ENCODE peak calls at places on chromosomes 6 and 20, in six cellular contexts. K, W, Y, X, S and L are unnamed samples.

GRCh38 chr6:149864578-149865535 is 698 bp upstream of the LRP11 start:
- DNase-seq in W (peak), X (peak), K (no peak), Y (no peak), S (no peak), L (peak)

GRCh38 chr6:1965596-1966224 is 279.7 kb downstream of the GMDS start:
- DNase-seq in K (no peak), W (no peak), X (no peak), S (no peak), Y (no peak), L (no peak)

GRCh38 chr6:159906400-159906799 is 15.6 kb downstream of the MAS1 start:
- DNase-seq in S (no peak), X (no peak), W (no peak), Y (no peak), K (no peak), L (no peak)

GRCh38 chr20:63191400-63191799 is 24.5 kb downstream of the YTHDF1 start:
- DNase-seq in Y (no peak), K (peak), X (no peak), W (no peak), S (no peak), L (no peak)

GRCh38 chr6:142685852-142686718 is 258.9 kb downstream of the HIVEP2 start:
- DNase-seq in K (no peak), X (no peak), Y (no peak), W (no peak), S (no peak), L (no peak)

GRCh38 chr6:151109361-151109760 is 130.4 kb upstream of the AKAP12 start:
- DNase-seq in X (no peak), K (no peak), Y (no peak), W (no peak), S (no peak), L (no peak)

GRCh38 chr20:53829086-53829703 is 235.6 kb upstream of the ZNF217 start:
- DNase-seq in X (no peak), K (no peak), Y (peak), S (no peak), W (peak), L (peak)

GRCh38 chr6:97136644-97137358 is 146.2 kb downstream of the MMS22L start:
- DNase-seq in K (no peak), W (no peak), Y (no peak), X (no peak), S (no peak), L (no peak)

GRCh38 chr6:64895945-64896344 is 811.1 kb downstream of the EYS start:
- DNase-seq in W (no peak), S (no peak), Y (no peak), X (no peak), K (no peak), L (no peak)

GRCh38 chr6:109527989-109528388 is 45.0 kb upstream of the ZBTB24 start:
- DNase-seq in S (no peak), Y (no peak), X (peak), K (no peak), W (peak), L (no peak)
- TF ChIP-seq CTCF in S (no peak), Y (peak), X (peak), K (no peak), W (no peak), L (peak)

GRCh38 chr20:45098096-45098773 is 2.7 kb downstream of the KCNS1 start:
- DNase-seq in W (no peak), S (no peak), K (no peak), Y (no peak), X (peak), L (peak)
- H3K4me3 ChIP-seq in W (no peak), S (peak), K (peak), Y (peak), X (no peak), L (no peak)

DNA sequence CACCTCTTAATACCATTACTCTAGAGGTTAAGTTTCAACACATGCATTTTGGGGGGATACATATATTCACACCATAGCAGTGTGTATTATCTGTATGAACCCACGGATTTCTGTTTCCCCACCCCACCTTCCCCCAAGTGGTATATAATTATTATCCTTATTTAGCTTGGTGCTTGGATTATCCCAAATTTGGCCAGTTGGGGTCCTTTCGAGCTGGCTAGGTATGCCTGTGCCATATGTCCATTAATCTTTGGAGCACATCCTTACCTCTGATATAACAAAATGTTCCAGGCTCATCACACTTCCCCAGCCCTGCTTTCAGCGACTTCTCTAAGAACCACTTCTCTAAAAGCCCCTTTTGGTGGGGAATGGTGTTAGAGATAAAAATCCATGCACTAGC is 118.7 kb upstream of the MLIP start:
- DNase-seq in K (no peak), X (no peak), W (no peak), S (no peak), Y (no peak), L (no peak)
- TF ChIP-seq CTCF in K (no peak), X (no peak), W (no peak), S (no peak), Y (no peak), L (peak)

GRCh38 chr20:10540636-10541493 is 105.8 kb downstream of the SLX4IP start:
- DNase-seq in K (no peak), W (peak), S (no peak), X (no peak), Y (peak), L (peak)
- H3K4me3 ChIP-seq in K (no peak), W (peak), S (no peak), X (no peak), Y (no peak), L (no peak)

GRCh38 chr6:10733863-10734262 is 11.0 kb downstream of the TMEM14C start:
- DNase-seq in Y (no peak), K (no peak), S (no peak), W (no peak), X (no peak), L (no peak)
- TF ChIP-seq CTCF in Y (no peak), K (no peak), S (no peak), W (no peak), X (no peak), L (no peak)

GRCh38 chr6:122322824-122323223 is 76.6 kb upstream of the HSF2 start:
- DNase-seq in Y (peak), X (no peak), S (no peak), W (no peak), K (no peak), L (peak)
- H3K4me3 ChIP-seq in Y (peak), X (no peak), S (peak), W (no peak), K (peak), L (peak)

DNA sequence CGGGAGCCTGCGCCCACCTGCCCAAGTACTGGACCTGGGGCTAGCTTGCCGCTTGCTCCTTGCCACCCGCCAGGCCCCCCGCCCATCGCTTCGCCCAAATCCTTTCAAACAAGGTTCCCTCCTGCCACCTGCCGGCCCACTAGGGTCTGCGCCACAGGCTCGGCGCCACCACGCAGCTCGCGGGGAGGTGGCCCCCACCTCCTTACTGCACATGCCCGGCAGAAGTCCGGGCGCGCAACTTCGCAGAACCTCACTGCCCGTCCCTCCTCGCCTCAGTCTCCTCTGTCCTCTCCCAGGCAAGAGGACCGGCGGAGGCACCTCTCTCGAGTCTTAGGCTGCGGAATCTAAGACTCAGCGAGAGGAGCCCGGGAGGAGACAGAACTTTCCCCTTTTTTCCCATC is 11.2 kb downstream of the GNAS-AS1 start:
- DNase-seq in X (peak), Y (no peak), K (peak), S (no peak), W (peak), L (peak)
- TF ChIP-seq CTCF in X (peak), Y (peak), K (no peak), S (peak), W (peak), L (peak)